ENCODE peak calls at places on chromosomes 7 and 10, in five cellular contexts. One of them, this sample, is unnamed.

GRCh38 chr7:21426958-21427860 is 674 bp upstream of the SP4 start:
- DNase-seq in esophagus squamous epithelium: peak; percentile 93
- DNase-seq in uterus: peak; percentile 98
- DNase-seq in brain microvascular endothelial cell: peak; percentile 98
- DNase-seq in ovary: peak; percentile 99
- DNase-seq in this sample: peak; percentile 98

GRCh38 chr10:31000071-31000787 is 31.4 kb downstream of the ZNF438 start:
- DNase-seq in esophagus squamous epithelium: no peak
- DNase-seq in uterus: no peak
- DNase-seq in brain microvascular endothelial cell: no peak
- DNase-seq in ovary: no peak
- DNase-seq in this sample: no peak

GRCh38 chr10:64430690-64431323 is 909.6 kb downstream of the REEP3 start:
- DNase-seq in esophagus squamous epithelium: no peak
- DNase-seq in uterus: no peak
- DNase-seq in brain microvascular endothelial cell: peak; percentile 14
- DNase-seq in ovary: no peak
- DNase-seq in this sample: peak; percentile 7

GRCh38 chr7:47591655-47592572 is 10.0 kb upstream of the TNS3 start:
- DNase-seq in esophagus squamous epithelium: no peak
- DNase-seq in uterus: no peak
- DNase-seq in brain microvascular endothelial cell: no peak
- DNase-seq in ovary: peak; percentile 30
- DNase-seq in this sample: peak; percentile 68

GRCh38 chr7:1257221-1257620 is 24.5 kb downstream of the UNCX start:
- DNase-seq in esophagus squamous epithelium: no peak
- DNase-seq in uterus: no peak
- DNase-seq in brain microvascular endothelial cell: no peak
- DNase-seq in ovary: no peak
- DNase-seq in this sample: no peak

GRCh38 chr10:60282771-60283353 is 106.8 kb downstream of the ANK3 start:
- DNase-seq in esophagus squamous epithelium: no peak
- DNase-seq in uterus: no peak
- DNase-seq in brain microvascular endothelial cell: peak; percentile 78
- DNase-seq in ovary: no peak
- DNase-seq in this sample: peak; percentile 3

GRCh38 chr10:116216676-116217075 is 56.3 kb downstream of the GFRA1 start:
- DNase-seq in esophagus squamous epithelium: no peak
- DNase-seq in uterus: no peak
- DNase-seq in brain microvascular endothelial cell: no peak
- DNase-seq in ovary: no peak
- DNase-seq in this sample: no peak

GRCh38 chr10:48658243-48658888 is 26.3 kb upstream of the WDFY4 start:
- DNase-seq in esophagus squamous epithelium: peak; percentile 24
- DNase-seq in uterus: peak; percentile 45
- DNase-seq in brain microvascular endothelial cell: peak; percentile 66
- DNase-seq in ovary: peak; percentile 21
- DNase-seq in this sample: peak; percentile 39

GRCh38 chr10:49488056-49488455 is 50.9 kb downstream of the ERCC6 start:
- DNase-seq in esophagus squamous epithelium: no peak
- DNase-seq in uterus: peak; percentile 22
- DNase-seq in brain microvascular endothelial cell: no peak
- DNase-seq in ovary: no peak
- DNase-seq in this sample: no peak

GRCh38 chr7:8249121-8249520 is 12.8 kb downstream of the ICA1 start:
- DNase-seq in esophagus squamous epithelium: no peak
- DNase-seq in uterus: no peak
- DNase-seq in brain microvascular endothelial cell: no peak
- DNase-seq in ovary: no peak
- DNase-seq in this sample: no peak

GRCh38 chr7:4612939-4613841 is 68.9 kb upstream of the FOXK1 start:
- DNase-seq in esophagus squamous epithelium: no peak
- DNase-seq in uterus: no peak
- DNase-seq in brain microvascular endothelial cell: peak; percentile 14
- DNase-seq in ovary: peak; percentile 10
- DNase-seq in this sample: peak; percentile 25

GRCh38 chr7:104584620-104585019 is 256.2 kb downstream of the LHFPL3 start:
- DNase-seq in esophagus squamous epithelium: no peak
- DNase-seq in uterus: no peak
- DNase-seq in brain microvascular endothelial cell: no peak
- DNase-seq in ovary: no peak
- DNase-seq in this sample: no peak

GRCh38 chr10:123585477-123586445 is 80.4 kb upstream of the GPR26 start:
- DNase-seq in esophagus squamous epithelium: no peak
- DNase-seq in uterus: no peak
- DNase-seq in brain microvascular endothelial cell: no peak
- DNase-seq in ovary: no peak
- DNase-seq in this sample: no peak

GRCh38 chr7:122310119-122311021 is 5.8 kb upstream of the FEZF1 start:
- DNase-seq in esophagus squamous epithelium: no peak
- DNase-seq in uterus: no peak
- DNase-seq in brain microvascular endothelial cell: no peak
- DNase-seq in ovary: no peak
- DNase-seq in this sample: no peak
- H3K27me3 ChIP-seq in esophagus squamous epithelium: peaks cover 80% of the 10 kb centered on the region
- H3K27me3 ChIP-seq in uterus: peaks cover 100% of the 10 kb centered on the region
- H3K27me3 ChIP-seq in brain microvascular endothelial cell: peaks cover 94% of the 10 kb centered on the region
- H3K27me3 ChIP-seq in ovary: peaks cover 3% of the 10 kb centered on the region
- H3K27me3 ChIP-seq in this sample: no peaks in the 10 kb centered on the region

DNA sequence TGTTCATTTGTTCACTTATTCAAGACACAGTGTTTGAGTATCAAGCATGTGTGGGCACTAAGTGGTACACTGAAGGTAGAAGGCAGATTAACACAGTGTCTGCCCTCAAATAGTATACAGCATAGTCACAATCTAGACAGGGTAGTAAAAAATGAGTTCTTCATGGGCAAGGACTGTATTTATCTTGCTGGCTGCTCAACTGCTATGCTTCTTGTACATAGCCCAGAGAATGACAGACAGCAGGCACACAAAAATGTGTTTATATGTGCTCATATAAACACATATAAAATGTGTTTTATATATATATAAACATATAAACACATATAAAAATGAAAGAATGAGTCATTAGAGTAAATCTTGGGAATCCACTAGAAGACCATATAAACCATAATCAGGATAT is 43.1 kb downstream of the TFEC start:
- DNase-seq in esophagus squamous epithelium: no peak
- DNase-seq in uterus: no peak
- DNase-seq in brain microvascular endothelial cell: no peak
- DNase-seq in ovary: no peak
- DNase-seq in this sample: no peak
- H3K36me3 ChIP-seq in esophagus squamous epithelium: no peaks in the 10 kb centered on the region
- H3K36me3 ChIP-seq in uterus: no peaks in the 10 kb centered on the region
- H3K36me3 ChIP-seq in brain microvascular endothelial cell: no peaks in the 10 kb centered on the region
- H3K36me3 ChIP-seq in ovary: no peaks in the 10 kb centered on the region
- H3K36me3 ChIP-seq in this sample: no peaks in the 10 kb centered on the region

DNA sequence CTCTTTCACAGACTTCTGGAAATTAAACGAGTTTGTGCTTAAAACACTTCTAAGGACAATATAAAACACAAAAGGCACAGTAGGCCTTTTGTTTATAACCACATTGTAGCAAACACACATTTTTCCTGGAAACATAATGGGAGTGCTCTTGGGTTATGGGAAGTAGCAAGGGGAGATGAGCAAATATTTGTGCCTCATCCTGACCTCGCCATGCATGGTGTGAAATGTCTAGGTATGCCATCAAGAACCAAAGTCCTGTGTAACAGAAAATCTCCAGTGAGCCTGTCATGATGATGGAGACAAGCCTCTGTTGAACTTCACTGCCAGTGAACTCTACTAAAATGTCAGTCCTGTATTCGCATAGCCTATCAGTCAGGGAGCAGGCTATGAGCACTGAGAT is 1029.6 kb downstream of the LRMDA start:
- DNase-seq in esophagus squamous epithelium: no peak
- DNase-seq in uterus: no peak
- DNase-seq in brain microvascular endothelial cell: no peak
- DNase-seq in ovary: no peak
- DNase-seq in this sample: no peak
- H3K27me3 ChIP-seq in esophagus squamous epithelium: no peaks in the 10 kb centered on the region
- H3K27me3 ChIP-seq in uterus: no peaks in the 10 kb centered on the region
- H3K27me3 ChIP-seq in brain microvascular endothelial cell: no peaks in the 10 kb centered on the region
- H3K27me3 ChIP-seq in ovary: no peaks in the 10 kb centered on the region
- H3K27me3 ChIP-seq in this sample: no peaks in the 10 kb centered on the region

DNA sequence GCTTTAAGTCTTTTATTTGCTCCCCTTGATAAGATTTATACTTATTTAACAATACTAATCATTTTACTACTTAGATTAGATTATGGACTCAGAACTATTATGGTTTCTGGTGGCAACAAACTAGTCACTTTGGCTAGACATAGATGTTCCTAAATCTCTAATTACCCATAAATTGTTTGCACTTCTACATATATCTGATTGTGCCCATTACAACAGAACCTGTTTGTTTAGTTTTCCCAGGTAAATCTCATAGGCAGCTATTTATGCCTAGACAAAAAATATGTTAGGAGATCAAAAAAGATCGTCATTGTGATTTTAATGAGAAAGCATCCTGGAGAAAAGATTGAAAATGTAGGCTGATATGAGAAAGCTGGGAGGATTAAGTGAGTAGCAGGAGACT is 14.4 kb downstream of the UBN2 start:
- DNase-seq in esophagus squamous epithelium: no peak
- DNase-seq in uterus: no peak
- DNase-seq in brain microvascular endothelial cell: no peak
- DNase-seq in ovary: no peak
- DNase-seq in this sample: no peak
- H3K36me3 ChIP-seq in esophagus squamous epithelium: peaks cover 84% of the 10 kb centered on the region
- H3K36me3 ChIP-seq in uterus: no peaks in the 10 kb centered on the region
- H3K36me3 ChIP-seq in brain microvascular endothelial cell: peaks cover 7% of the 10 kb centered on the region
- H3K36me3 ChIP-seq in ovary: no peaks in the 10 kb centered on the region
- H3K36me3 ChIP-seq in this sample: peaks cover 4% of the 10 kb centered on the region

GRCh38 chr10:21524131-21524525 is 1.4 kb downstream of the SKIDA1 start:
- DNase-seq in esophagus squamous epithelium: no peak
- DNase-seq in uterus: no peak
- DNase-seq in brain microvascular endothelial cell: no peak
- DNase-seq in ovary: no peak
- DNase-seq in this sample: no peak

GRCh38 chr10:21525367-21526183 is at the start of gene SKIDA1:
- DNase-seq in esophagus squamous epithelium: no peak
- DNase-seq in uterus: peak; percentile 84
- DNase-seq in brain microvascular endothelial cell: peak; percentile 84
- DNase-seq in ovary: peak; percentile 93
- DNase-seq in this sample: peak; percentile 91

GRCh38 chr10:21523557-21524008 is 1.9 kb downstream of the SKIDA1 start:
- DNase-seq in esophagus squamous epithelium: no peak
- DNase-seq in uterus: no peak
- DNase-seq in brain microvascular endothelial cell: no peak
- DNase-seq in ovary: peak; percentile 73
- DNase-seq in this sample: peak; percentile 69

GRCh38 chr10:21526184-21526951 is 886 bp upstream of the SKIDA1 start:
- DNase-seq in esophagus squamous epithelium: no peak
- DNase-seq in uterus: peak; percentile 84
- DNase-seq in brain microvascular endothelial cell: peak; percentile 60
- DNase-seq in ovary: peak; percentile 88
- DNase-seq in this sample: peak; percentile 93

DNA sequence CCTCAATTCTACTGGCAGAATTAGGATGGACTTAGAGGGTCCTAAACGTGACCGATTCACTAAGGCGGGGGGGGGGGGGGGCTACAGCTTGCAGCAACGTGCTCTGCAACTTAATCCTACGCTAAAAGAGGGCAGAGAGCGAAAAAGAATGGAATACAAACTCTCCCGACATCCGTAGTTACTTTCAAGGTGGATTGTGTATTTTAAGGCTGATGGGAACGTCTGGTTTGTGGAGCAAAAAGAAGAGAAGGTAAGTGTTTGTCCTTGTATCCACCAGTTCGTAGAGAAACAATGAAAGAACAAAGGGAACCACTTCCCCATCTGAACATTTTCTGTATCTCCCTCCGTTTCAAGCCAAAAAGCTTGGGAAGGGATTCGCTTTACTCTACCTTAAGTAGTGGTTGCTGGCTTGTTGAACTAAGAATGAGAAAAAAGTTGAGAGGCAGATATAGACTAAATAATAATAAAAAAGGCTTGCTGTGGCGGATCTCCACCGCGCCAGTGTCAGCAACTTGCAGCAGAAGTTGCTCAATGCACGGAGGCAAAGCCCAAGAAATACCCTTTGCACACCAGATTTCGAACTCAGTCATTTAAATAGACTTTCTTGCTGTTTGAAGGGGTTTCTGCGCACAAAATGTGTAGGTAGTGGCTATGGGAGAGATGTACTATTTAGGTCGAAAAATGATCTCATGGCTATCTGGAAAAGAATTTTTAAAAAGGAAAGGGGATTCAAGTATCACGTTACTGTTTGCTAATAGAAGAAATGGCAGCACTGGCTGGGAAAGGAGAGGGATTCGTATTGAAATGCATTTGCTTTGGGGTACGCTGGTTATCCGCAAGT is 736 bp downstream of the SKIDA1 start:
- DNase-seq in esophagus squamous epithelium: no peak
- DNase-seq in uterus: no peak
- DNase-seq in brain microvascular endothelial cell: no peak
- DNase-seq in ovary: no peak
- DNase-seq in this sample: no peak
- H3K27me3 ChIP-seq in esophagus squamous epithelium: no peaks in the 10 kb centered on the region
- H3K27me3 ChIP-seq in uterus: no peaks in the 10 kb centered on the region
- H3K27me3 ChIP-seq in brain microvascular endothelial cell: no peaks in the 10 kb centered on the region
- H3K27me3 ChIP-seq in ovary: no peaks in the 10 kb centered on the region
- H3K27me3 ChIP-seq in this sample: no peaks in the 10 kb centered on the region

DNA sequence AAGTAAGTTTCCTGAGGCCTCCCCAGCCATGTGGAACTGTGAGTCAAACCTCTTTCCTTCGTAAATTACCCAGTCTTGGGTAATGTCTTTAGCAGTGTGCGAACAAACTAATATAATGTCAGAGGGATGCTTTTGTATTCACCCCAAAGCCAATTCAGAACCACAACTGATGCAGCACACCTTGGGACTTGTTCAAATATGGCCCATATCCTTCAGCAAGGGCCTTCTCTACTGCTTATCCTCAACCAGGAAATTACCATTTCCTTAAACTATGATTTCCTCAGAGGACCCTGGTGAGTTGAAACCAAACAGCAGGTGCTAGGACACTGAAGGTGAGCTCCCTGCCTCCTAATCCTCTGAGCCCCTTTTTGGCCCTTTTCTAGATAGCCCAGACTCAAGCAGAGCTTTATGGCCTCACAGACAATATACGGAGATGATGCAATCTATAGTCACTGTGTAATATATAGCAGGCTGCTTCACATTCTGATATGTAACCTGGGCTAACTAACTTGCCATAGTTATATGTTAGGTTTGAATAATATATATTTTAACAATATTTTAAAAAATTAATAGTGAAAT is 15.2 kb downstream of the SRI start:
- DNase-seq in esophagus squamous epithelium: no peak
- DNase-seq in uterus: no peak
- DNase-seq in brain microvascular endothelial cell: no peak
- DNase-seq in ovary: no peak
- DNase-seq in this sample: no peak
- H3K36me3 ChIP-seq in esophagus squamous epithelium: peaks cover 83% of the 10 kb centered on the region
- H3K36me3 ChIP-seq in uterus: no peaks in the 10 kb centered on the region
- H3K36me3 ChIP-seq in brain microvascular endothelial cell: peaks cover 55% of the 10 kb centered on the region
- H3K36me3 ChIP-seq in ovary: no peaks in the 10 kb centered on the region
- H3K36me3 ChIP-seq in this sample: peaks cover 29% of the 10 kb centered on the region

GRCh38 chr10:132962623-132963429 is 20.5 kb upstream of the CFAP46 start:
- DNase-seq in esophagus squamous epithelium: no peak
- DNase-seq in uterus: no peak
- DNase-seq in brain microvascular endothelial cell: peak; percentile 14
- DNase-seq in ovary: no peak
- DNase-seq in this sample: no peak
- H3K27me3 ChIP-seq in esophagus squamous epithelium: no peaks in the 10 kb centered on the region
- H3K27me3 ChIP-seq in uterus: no peaks in the 10 kb centered on the region
- H3K27me3 ChIP-seq in brain microvascular endothelial cell: no peaks in the 10 kb centered on the region
- H3K27me3 ChIP-seq in ovary: no peaks in the 10 kb centered on the region
- H3K27me3 ChIP-seq in this sample: no peaks in the 10 kb centered on the region